ENCODE peak calls at places on chromosomes 5 and 9, in six cellular contexts. M is stomach, L is K562, P is uterus, O is Peyer's patch, I is H1. S is an unnamed sample.

GRCh38 chr5:1889321-1890065 is 6.8 kb upstream of the IRX4 start:
- DNase-seq in M (no peak), L (no peak), P (no peak), O (no peak), I (no peak), S (no peak)

GRCh38 chr5:41094871-41095270 is 23.7 kb upstream of the MROH2B start:
- DNase-seq in M (no peak), L (no peak), P (no peak), O (no peak), I (no peak), S (no peak)

GRCh38 chr9:17656889-17657288 is 78.0 kb downstream of the SH3GL2 start:
- DNase-seq in M (no peak), L (no peak), P (no peak), O (no peak), I (no peak), S (no peak)

GRCh38 chr5:58407042-58407709 is 52.7 kb downstream of the PLK2 start:
- DNase-seq in M (no peak), L (no peak), P (no peak), O (no peak), I (no peak), S (no peak)

GRCh38 chr5:113354056-113354455 is 80.7 kb downstream of the TSSK1B start:
- DNase-seq in M (no peak), L (no peak), P (no peak), O (no peak), I (no peak), S (no peak)

GRCh38 chr9:2227468-2227867 is 212.3 kb downstream of the SMARCA2 start:
- DNase-seq in M (no peak), L (no peak), P (peak), O (no peak), I (no peak), S (no peak)

GRCh38 chr5:78008356-78008967 is 232.3 kb upstream of the TBCA start:
- DNase-seq in M (no peak), L (peak), P (no peak), O (no peak), I (no peak), S (no peak)

GRCh38 chr5:142447887-142448286 is 123.1 kb upstream of the SPRY4 start:
- DNase-seq in M (no peak), L (no peak), P (no peak), O (no peak), I (no peak), S (no peak)

GRCh38 chr9:104177003-104177611 is 83.0 kb downstream of the SMC2 start:
- DNase-seq in M (no peak), L (no peak), P (no peak), O (no peak), I (no peak), S (no peak)

GRCh38 chr5:137921931-137922330 is 32.7 kb downstream of the PKD2L2 start:
- DNase-seq in M (no peak), L (no peak), P (no peak), O (no peak), I (no peak), S (no peak)

GRCh38 chr9:104740596-104740995 is 6.9 kb upstream of the NIPSNAP3A start:
- DNase-seq in M (no peak), L (no peak), P (no peak), O (no peak), I (no peak), S (no peak)

GRCh38 chr5:172506921-172507320 is 52.6 kb upstream of the SH3PXD2B start:
- DNase-seq in M (no peak), L (no peak), P (peak), O (no peak), I (peak), S (peak)

GRCh38 chr5:113760486-113760885 is 247.0 kb downstream of the YTHDC2 start:
- DNase-seq in M (no peak), L (no peak), P (no peak), O (no peak), I (no peak), S (no peak)

GRCh38 chr9:121299467-121300282 is 31.7 kb downstream of the GSN start:
- DNase-seq in M (peak), L (no peak), P (peak), O (peak), I (peak), S (peak)

GRCh38 chr5:109250080-109250479 is 159.7 kb downstream of the PJA2 start:
- DNase-seq in M (no peak), L (no peak), P (no peak), O (no peak), I (no peak), S (no peak)

GRCh38 chr9:36161187-36161586 is 8.0 kb upstream of the CCIN start:
- DNase-seq in M (no peak), L (no peak), P (no peak), O (no peak), I (no peak), S (no peak)

GRCh38 chr5:69149676-69150010 is 17.3 kb upstream of the CCNB1 start:
- DNase-seq in M (no peak), L (no peak), P (no peak), O (no peak), I (no peak), S (no peak)

GRCh38 chr9:4141201-4141750 is 158.6 kb downstream of the GLIS3 start:
- DNase-seq in M (no peak), L (no peak), P (no peak), O (no peak), I (no peak), S (no peak)

GRCh38 chr9:89796606-89797005 is 191.8 kb downstream of the GADD45G start:
- DNase-seq in M (no peak), L (no peak), P (no peak), O (no peak), I (no peak), S (no peak)

GRCh38 chr5:175246242-175246891 is 197.6 kb downstream of the DRD1 start:
- DNase-seq in M (no peak), L (no peak), P (peak), O (no peak), I (no peak), S (no peak)

GRCh38 chr5:179271821-179272325 is 73.4 kb downstream of the ADAMTS2 start:
- DNase-seq in M (no peak), L (no peak), P (peak), O (peak), I (no peak), S (peak)

GRCh38 chr9:19230356-19231125 is at the start of gene DENND4C:
- DNase-seq in M (peak), L (peak), P (peak), O (peak), I (peak), S (peak)

GRCh38 chr5:86880785-86881492 is 263.2 kb downstream of the COX7C start:
- DNase-seq in M (no peak), L (peak), P (peak), O (peak), I (peak), S (no peak)

GRCh38 chr9:90107021-90107771 is 502.4 kb downstream of the GADD45G start:
- DNase-seq in M (peak), L (no peak), P (peak), O (peak), I (no peak), S (peak)

GRCh38 chr5:149387081-149387611 is 8.1 kb upstream of the IL17B start:
- DNase-seq in M (no peak), L (no peak), P (peak), O (no peak), I (no peak), S (no peak)

GRCh38 chr5:117999939-118000549 is 988.3 kb downstream of the DTWD2 start:
- DNase-seq in M (no peak), L (no peak), P (no peak), O (no peak), I (no peak), S (no peak)

GRCh38 chr5:171093598-171093997 is 215.4 kb upstream of the TLX3 start:
- DNase-seq in M (no peak), L (no peak), P (no peak), O (no peak), I (no peak), S (no peak)

GRCh38 chr9:93302586-93303257 is 118.8 kb downstream of the WNK2 start:
- DNase-seq in M (peak), L (peak), P (peak), O (peak), I (peak), S (no peak)

GRCh38 chr5:58717303-58718012 is 134.6 kb downstream of the RAB3C start:
- DNase-seq in M (no peak), L (no peak), P (no peak), O (no peak), I (peak), S (no peak)

GRCh38 chr9:86099695-86100364 is 472 bp upstream of the GOLM1 start:
- DNase-seq in M (peak), L (no peak), P (peak), O (peak), I (peak), S (peak)

GRCh38 chr5:126973193-126973592 is 57.2 kb downstream of the MARCHF3 start:
- DNase-seq in M (no peak), L (no peak), P (no peak), O (no peak), I (no peak), S (no peak)

GRCh38 chr5:77773734-77774280 is 2.3 kb downstream of the TBCA start:
- DNase-seq in M (no peak), L (no peak), P (no peak), O (no peak), I (no peak), S (no peak)

GRCh38 chr5:135322271-135322670 is 76.8 kb downstream of the MACROH2A1 start:
- DNase-seq in M (no peak), L (no peak), P (no peak), O (no peak), I (no peak), S (no peak)

GRCh38 chr5:75512383-75513074 is 838 bp downstream of the POLK start:
- DNase-seq in M (no peak), L (no peak), P (no peak), O (no peak), I (no peak), S (no peak)

GRCh38 chr5:75509956-75510355 is 1.5 kb downstream of the CERT1 start:
- DNase-seq in M (no peak), L (peak), P (no peak), O (no peak), I (no peak), S (peak)

GRCh38 chr5:75510836-75511434 is 494 bp downstream of the CERT1 start:
- DNase-seq in M (no peak), L (peak), P (peak), O (peak), I (peak), S (peak)

GRCh38 chr5:75510417-75510835 is 1.0 kb downstream of the CERT1 start:
- DNase-seq in M (peak), L (no peak), P (no peak), O (peak), I (no peak), S (peak)

DNA sequence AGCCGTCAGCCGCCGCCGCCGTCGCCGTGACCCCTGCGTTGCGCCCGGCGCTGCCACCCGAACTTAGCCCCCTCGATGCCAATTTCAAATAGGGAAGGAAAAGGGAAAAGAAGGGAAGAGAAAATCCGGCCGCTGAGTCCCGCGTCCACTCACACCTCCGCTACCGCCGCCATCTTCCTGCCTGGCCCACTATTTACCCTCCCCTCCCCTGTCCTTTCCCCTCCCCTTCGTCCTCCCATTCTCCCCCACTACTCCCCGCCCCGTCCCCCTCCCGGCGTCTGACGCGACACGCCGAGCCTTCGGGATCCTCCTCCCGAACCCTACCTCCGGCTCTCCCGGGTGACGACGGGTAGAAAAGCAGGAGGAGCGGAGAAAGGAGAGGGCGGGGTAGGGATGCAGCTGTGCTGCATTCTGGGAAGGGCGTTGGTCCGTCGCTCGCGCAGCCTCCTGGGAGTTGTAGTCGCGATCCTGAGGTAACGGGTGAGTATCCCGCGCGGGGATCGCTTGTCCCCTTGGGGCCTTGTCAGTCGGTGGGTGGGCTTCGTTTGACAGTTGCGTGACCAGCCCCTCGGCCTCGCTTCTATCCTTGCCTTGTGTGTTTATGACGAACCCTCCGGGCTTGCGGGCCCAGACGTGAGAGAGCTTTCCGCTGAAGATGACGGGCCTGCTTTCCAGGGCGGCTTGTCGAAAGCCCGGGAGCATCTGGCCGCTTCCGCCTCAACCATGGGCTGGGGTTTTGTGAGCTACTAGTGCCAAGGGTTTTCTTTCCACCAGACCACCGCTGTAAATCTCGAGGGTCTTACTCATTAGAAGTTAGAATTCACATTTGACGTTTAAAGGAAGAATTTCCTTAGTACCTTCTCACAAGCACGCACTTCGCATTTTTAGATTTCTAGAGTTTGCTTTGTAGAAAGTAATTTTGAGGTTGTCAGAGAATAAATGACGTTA is at the start of the genes CERT1 and POLK:
- DNase-seq in M (peak), L (peak), P (peak), O (peak), I (peak), S (peak)
- TF ChIP-seq POLR2A in M (no peak), L (peak), P (peak), O (peak), I (no peak), S (no peak)

GRCh38 chr9:14315754-14316573 is 2.0 kb upstream of the NFIB start:
- DNase-seq in M (no peak), L (peak), P (peak), O (no peak), I (peak), S (no peak)
- TF ChIP-seq POLR2A in M (no peak), L (no peak), P (no peak), O (no peak), I (no peak), S (no peak)

GRCh38 chr9:107980984-107981383 is 491.4 kb upstream of the KLF4 start:
- DNase-seq in M (no peak), L (no peak), P (no peak), O (no peak), I (no peak), S (no peak)
- TF ChIP-seq POLR2A in M (no peak), L (no peak), P (no peak), O (no peak), I (no peak), S (no peak)

GRCh38 chr5:132495672-132496630 is 5.4 kb upstream of the IRF1 start:
- DNase-seq in M (peak), L (peak), P (peak), O (peak), I (peak), S (peak)
- TF ChIP-seq POLR2A in M (no peak), L (peak), P (peak), O (peak), I (no peak), S (no peak)

GRCh38 chr9:136981588-136982231 is 1.1 kb upstream of the LCNL1 start:
- DNase-seq in M (no peak), L (no peak), P (peak), O (no peak), I (no peak), S (no peak)

GRCh38 chr9:136979769-136980587 is 2.7 kb downstream of the PTGDS start:
- DNase-seq in M (no peak), L (no peak), P (no peak), O (no peak), I (no peak), S (no peak)

GRCh38 chr9:136982232-136983051 is at the start of gene LCNL1:
- DNase-seq in M (no peak), L (no peak), P (no peak), O (no peak), I (no peak), S (no peak)

GRCh38 chr9:136978865-136979544 is 1.7 kb downstream of the PTGDS start:
- DNase-seq in M (no peak), L (no peak), P (no peak), O (no peak), I (no peak), S (no peak)

GRCh38 chr9:136980669-136981478 is 1.9 kb upstream of the LCNL1 start:
- DNase-seq in M (no peak), L (no peak), P (no peak), O (no peak), I (no peak), S (no peak)
- TF ChIP-seq POLR2A in M (no peak), L (no peak), P (no peak), O (no peak), I (no peak), S (no peak)

GRCh38 chr9:34547960-34548603 is 25.3 kb upstream of the ENHO start:
- DNase-seq in M (peak), L (peak), P (peak), O (peak), I (peak), S (peak)

GRCh38 chr9:34549407-34549732 is 26.6 kb upstream of the ENHO start:
- DNase-seq in M (peak), L (no peak), P (no peak), O (no peak), I (peak), S (peak)

GRCh38 chr9:34545497-34545896 is 22.7 kb upstream of the ENHO start:
- DNase-seq in M (no peak), L (no peak), P (no peak), O (no peak), I (peak), S (peak)

GRCh38 chr9:34546102-34546833 is 23.5 kb upstream of the ENHO start:
- DNase-seq in M (no peak), L (no peak), P (no peak), O (no peak), I (no peak), S (peak)

DNA sequence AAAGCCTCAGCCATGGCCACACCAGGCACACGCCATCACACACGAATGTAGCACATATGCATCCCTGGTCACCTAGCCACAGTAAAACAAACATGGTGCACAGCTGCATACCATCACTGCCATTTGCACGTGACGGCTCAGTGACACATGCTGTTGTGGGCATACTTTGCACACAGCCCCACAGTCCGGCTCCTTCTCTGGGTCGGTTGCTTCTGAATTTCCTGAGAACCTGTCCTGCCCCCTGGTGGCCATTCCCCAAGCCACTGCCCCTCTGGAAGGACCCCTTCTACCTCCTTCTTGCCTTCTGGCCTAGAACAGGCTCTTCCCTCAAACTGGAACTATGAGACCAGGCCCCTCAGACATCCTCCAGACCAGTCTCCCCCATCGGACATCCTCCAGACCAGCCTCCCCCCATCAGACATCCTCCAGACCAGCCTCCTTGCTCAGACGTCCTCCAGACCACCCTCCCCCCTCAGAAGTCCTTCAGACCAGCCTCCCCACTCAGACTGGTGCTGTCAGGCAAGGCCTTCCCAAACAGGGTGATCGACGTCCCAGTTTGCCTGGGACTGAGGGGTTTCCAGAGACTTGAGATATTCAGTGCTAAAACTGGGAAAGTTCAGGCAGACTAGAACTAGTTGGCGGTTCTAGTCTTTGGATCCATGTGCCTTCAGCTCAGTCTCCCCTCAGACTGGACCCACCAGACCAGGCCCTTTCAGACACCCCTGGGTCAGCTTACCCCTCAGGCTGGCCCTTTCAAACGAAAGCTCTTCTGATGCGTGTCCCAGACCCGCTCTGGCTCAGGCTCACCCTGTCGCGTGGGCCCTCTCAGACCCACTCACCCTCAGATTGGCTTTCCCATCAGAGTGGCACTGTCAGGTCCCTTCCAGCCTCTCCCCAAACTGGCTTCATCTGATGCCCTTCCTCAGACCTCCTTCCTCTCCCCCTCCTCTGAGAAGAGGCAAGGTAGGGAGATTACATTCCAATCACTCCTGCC is 24.3 kb upstream of the ENHO start:
- DNase-seq in M (peak), L (peak), P (peak), O (peak), I (peak), S (peak)
- TF ChIP-seq POLR2A in M (no peak), L (no peak), P (no peak), O (no peak), I (no peak), S (no peak)

GRCh38 chr9:113477661-113478060 is 14.1 kb downstream of the RGS3 start:
- DNase-seq in M (no peak), L (no peak), P (no peak), O (no peak), I (no peak), S (peak)
- TF ChIP-seq POLR2A in M (no peak), L (no peak), P (no peak), O (no peak), I (no peak), S (no peak)

GRCh38 chr9:127033059-127033458 is 89.4 kb downstream of the ANGPTL2 start:
- DNase-seq in M (no peak), L (no peak), P (no peak), O (no peak), I (no peak), S (peak)

GRCh38 chr9:127035948-127036347 is 86.5 kb downstream of the ANGPTL2 start:
- DNase-seq in M (no peak), L (no peak), P (peak), O (no peak), I (no peak), S (peak)

GRCh38 chr9:127035423-127035822 is 87.0 kb downstream of the ANGPTL2 start:
- DNase-seq in M (no peak), L (no peak), P (peak), O (peak), I (no peak), S (no peak)

GRCh38 chr9:127033784-127034183 is 88.7 kb downstream of the ANGPTL2 start:
- DNase-seq in M (no peak), L (no peak), P (no peak), O (no peak), I (no peak), S (no peak)

GRCh38 chr9:127034691-127035090 is 87.7 kb downstream of the ANGPTL2 start:
- DNase-seq in M (no peak), L (peak), P (no peak), O (no peak), I (no peak), S (peak)
- TF ChIP-seq POLR2A in M (no peak), L (no peak), P (no peak), O (no peak), I (no peak), S (no peak)

S was measured in lower leg skin.